ENCODE peak calls at places on chromosomes 1 and 21, in nine cellular contexts. F is left ventricle myocardium inferior; Y is activated CD4-positive, alpha-beta T cell treated with anti-CD3 and anti-CD28 coated beads for 24 hours; Z is T-helper 9 cell; L is stimulated activated CD8-positive, alpha-beta memory T cell treated with anti-CD3 and anti-CD28 coated beads, Interleukin-7, amount 100 ng/mL, for 1 hour; J is endothelial cell; O is activated effector memory CD4-positive, alpha-beta T cell treated with anti-CD3 and anti-CD28 coated beads, Interleukin-2, amount 50 U/mL, for 16 hours; V is naive B cell; H is M059J. S is an unnamed sample.

GRCh38 chr1:112263464-112263863 is 132.6 kb upstream of the CTTNBP2NL start:
- DNase-seq in F (no peak), Y (no peak), Z (no peak), L (no peak), J (no peak), O (no peak), V (no peak), H (peak), S (no peak)

GRCh38 chr1:225712391-225712790 is 59.5 kb upstream of the ENAH start:
- DNase-seq in F (no peak), Y (no peak), Z (no peak), L (no peak), J (no peak), O (no peak), V (peak), H (no peak), S (no peak)

GRCh38 chr1:38648417-38648816 is 211.2 kb downstream of the RRAGC start:
- DNase-seq in F (no peak), Y (no peak), Z (no peak), L (no peak), J (no peak), O (no peak), V (no peak), H (no peak), S (no peak)

GRCh38 chr1:23081376-23081775 is 62.1 kb downstream of the KDM1A start:
- DNase-seq in F (no peak), Y (no peak), Z (no peak), L (no peak), J (no peak), O (no peak), V (no peak), H (no peak), S (no peak)

GRCh38 chr1:156385534-156386031 is 16.6 kb downstream of the RHBG start:
- DNase-seq in F (peak), Y (peak), Z (peak), L (peak), J (peak), O (peak), V (peak), H (peak), S (peak)

GRCh38 chr1:17207966-17208418 is 3.1 kb downstream of the PADI1 start:
- DNase-seq in F (no peak), Y (peak), Z (no peak), L (peak), J (no peak), O (peak), V (peak), H (peak), S (peak)

GRCh38 chr1:167627865-167628641 is 2.0 kb upstream of the RCSD1 start:
- DNase-seq in F (peak), Y (peak), Z (peak), L (peak), J (no peak), O (peak), V (peak), H (peak), S (peak)

GRCh38 chr1:102002057-102002456 is 5.3 kb upstream of the OLFM3 start:
- DNase-seq in F (no peak), Y (no peak), Z (no peak), L (no peak), J (no peak), O (no peak), V (no peak), H (no peak), S (no peak)

GRCh38 chr1:164767257-164768044 is 208.5 kb downstream of the PBX1 start:
- DNase-seq in F (no peak), Y (no peak), Z (no peak), L (no peak), J (no peak), O (no peak), V (no peak), H (peak), S (no peak)

GRCh38 chr1:43313771-43314170 is 13.0 kb downstream of the TIE1 start:
- DNase-seq in F (no peak), Y (no peak), Z (no peak), L (no peak), J (no peak), O (no peak), V (no peak), H (no peak), S (no peak)

GRCh38 chr1:246592695-246593094 is 26.4 kb downstream of the CNST start:
- DNase-seq in F (no peak), Y (no peak), Z (no peak), L (no peak), J (no peak), O (no peak), V (no peak), H (peak), S (no peak)

GRCh38 chr21:41926068-41926806 is 27.6 kb downstream of the C2CD2 start:
- DNase-seq in F (no peak), Y (no peak), Z (no peak), L (no peak), J (no peak), O (peak), V (peak), H (peak), S (no peak)

GRCh38 chr1:211259596-211260126 is 495 bp downstream of the RCOR3 start:
- DNase-seq in F (peak), Y (peak), Z (peak), L (peak), J (no peak), O (no peak), V (no peak), H (no peak), S (peak)

GRCh38 chr1:235910357-235911299 is 43.9 kb upstream of the LYST start:
- DNase-seq in F (no peak), Y (peak), Z (no peak), L (no peak), J (no peak), O (peak), V (no peak), H (peak), S (no peak)

GRCh38 chr1:94552071-94552586 is 10.6 kb upstream of the F3 start:
- DNase-seq in F (peak), Y (no peak), Z (no peak), L (no peak), J (no peak), O (no peak), V (no peak), H (no peak), S (no peak)

GRCh38 chr1:232833966-232834535 is 28.8 kb downstream of the MAP10 start:
- DNase-seq in F (no peak), Y (no peak), Z (no peak), L (no peak), J (no peak), O (no peak), V (no peak), H (peak), S (no peak)

GRCh38 chr1:201348211-201348566 is 29.3 kb downstream of the TNNT2 start:
- DNase-seq in F (no peak), Y (no peak), Z (no peak), L (no peak), J (peak), O (no peak), V (no peak), H (peak), S (peak)

GRCh38 chr1:160621633-160622413 is 25.0 kb downstream of the SLAMF1 start:
- DNase-seq in F (no peak), Y (no peak), Z (no peak), L (no peak), J (no peak), O (no peak), V (no peak), H (no peak), S (no peak)

GRCh38 chr1:30307182-30307581 is 416.2 kb downstream of the MATN1 start:
- DNase-seq in F (no peak), Y (no peak), Z (no peak), L (no peak), J (no peak), O (no peak), V (no peak), H (no peak), S (no peak)

GRCh38 chr1:215517441-215517891 is 49.6 kb upstream of the KCTD3 start:
- DNase-seq in F (no peak), Y (no peak), Z (no peak), L (no peak), J (peak), O (no peak), V (no peak), H (peak), S (no peak)

GRCh38 chr1:74316302-74316701 is 81.1 kb downstream of the TNNI3K start:
- DNase-seq in F (no peak), Y (no peak), Z (no peak), L (no peak), J (no peak), O (no peak), V (no peak), H (no peak), S (no peak)

GRCh38 chr1:153933420-153933819 is 10.6 kb upstream of the GATAD2B start:
- DNase-seq in F (no peak), Y (no peak), Z (no peak), L (no peak), J (no peak), O (no peak), V (no peak), H (no peak), S (no peak)

GRCh38 chr21:42363331-42363730 is 3.0 kb downstream of the TFF1 start:
- DNase-seq in F (no peak), Y (no peak), Z (no peak), L (no peak), J (no peak), O (no peak), V (no peak), H (peak), S (no peak)

GRCh38 chr1:7400566-7400965 is 370.5 kb upstream of the VAMP3 start:
- DNase-seq in F (no peak), Y (no peak), Z (no peak), L (no peak), J (no peak), O (no peak), V (no peak), H (no peak), S (no peak)

GRCh38 chr1:228989992-228990827 is 254.9 kb downstream of the RHOU start:
- DNase-seq in F (peak), Y (no peak), Z (no peak), L (no peak), J (no peak), O (no peak), V (no peak), H (no peak), S (no peak)

GRCh38 chr1:19679691-19680090 is 15.0 kb downstream of the HTR6 start:
- DNase-seq in F (no peak), Y (no peak), Z (no peak), L (no peak), J (no peak), O (no peak), V (no peak), H (no peak), S (no peak)

GRCh38 chr1:19042675-19043578 is 86.5 kb upstream of the IFFO2 start:
- DNase-seq in F (no peak), Y (no peak), Z (no peak), L (no peak), J (no peak), O (peak), V (no peak), H (no peak), S (no peak)

GRCh38 chr1:27400035-27400962 is 7.9 kb downstream of the GPR3 start:
- DNase-seq in F (no peak), Y (no peak), Z (no peak), L (no peak), J (no peak), O (no peak), V (no peak), H (no peak), S (no peak)

GRCh38 chr1:111565079-111565478 is 54.5 kb upstream of the RAP1A start:
- DNase-seq in F (no peak), Y (no peak), Z (no peak), L (no peak), J (no peak), O (no peak), V (no peak), H (peak), S (peak)

GRCh38 chr1:3837200-3837599 is 19.8 kb downstream of the CEP104 start:
- DNase-seq in F (no peak), Y (no peak), Z (no peak), L (no peak), J (no peak), O (peak), V (no peak), H (no peak), S (no peak)

GRCh38 chr1:206526064-206526911 is 19.0 kb downstream of the RASSF5 start:
- DNase-seq in F (no peak), Y (no peak), Z (no peak), L (no peak), J (no peak), O (no peak), V (no peak), H (no peak), S (no peak)

GRCh38 chr21:31731112-31731801 is 661 bp downstream of the SCAF4 start:
- DNase-seq in F (peak), Y (peak), Z (peak), L (peak), J (peak), O (peak), V (peak), H (no peak), S (peak)

GRCh38 chr21:27693376-27693775 is 726.5 kb upstream of the ADAMTS5 start:
- DNase-seq in F (no peak), Y (no peak), Z (no peak), L (no peak), J (no peak), O (no peak), V (no peak), H (peak), S (no peak)

GRCh38 chr1:169102567-169102966 is 3.9 kb upstream of the ATP1B1 start:
- DNase-seq in F (no peak), Y (no peak), Z (no peak), L (no peak), J (no peak), O (no peak), V (no peak), H (peak), S (no peak)

GRCh38 chr1:67401443-67401842 is 28.8 kb downstream of the SERBP1 start:
- DNase-seq in F (no peak), Y (no peak), Z (no peak), L (no peak), J (no peak), O (no peak), V (no peak), H (no peak), S (no peak)